ENCODE peak calls at places on chromosomes 16 and 17, in ten cellular contexts. One of them, this sample, is unnamed.

GRCh38 chr17:46977750-46978488 is 1.1 kb downstream of the RPRML start:
- DNase-seq in GM12878: no peak
- DNase-seq in stomach: no peak
- DNase-seq in sigmoid colon: no peak
- DNase-seq in ovary: no peak
- DNase-seq in esophagus muscularis mucosa: no peak
- DNase-seq in transverse colon: no peak
- DNase-seq in tibial nerve: no peak
- DNase-seq in HepG2: no peak
- DNase-seq in A549: no peak
- DNase-seq in this sample: peak; percentile 47

GRCh38 chr17:73203788-73204479 is 11.1 kb downstream of the COG1 start:
- DNase-seq in sigmoid colon: no peak
- DNase-seq in HepG2: peak; percentile 81
- DNase-seq in esophagus muscularis mucosa: no peak
- DNase-seq in A549: no peak
- DNase-seq in GM12878: no peak
- DNase-seq in transverse colon: no peak
- DNase-seq in ovary: no peak
- DNase-seq in tibial nerve: no peak
- DNase-seq in stomach: no peak
- DNase-seq in this sample: no peak

GRCh38 chr16:71230122-71230845 is at the start of gene HYDIN:
- DNase-seq in GM12878: no peak
- DNase-seq in esophagus muscularis mucosa: no peak
- DNase-seq in sigmoid colon: no peak
- DNase-seq in A549: peak; percentile 78
- DNase-seq in HepG2: peak; percentile 15
- DNase-seq in transverse colon: peak; percentile 41
- DNase-seq in stomach: no peak
- DNase-seq in tibial nerve: no peak
- DNase-seq in ovary: peak; percentile 26
- DNase-seq in this sample: peak; percentile 88

GRCh38 chr17:32488604-32489180 is 1.9 kb downstream of the CDK5R1 start:
- DNase-seq in stomach: no peak
- DNase-seq in HepG2: no peak
- DNase-seq in esophagus muscularis mucosa: no peak
- DNase-seq in sigmoid colon: no peak
- DNase-seq in tibial nerve: no peak
- DNase-seq in transverse colon: no peak
- DNase-seq in A549: no peak
- DNase-seq in GM12878: no peak
- DNase-seq in ovary: no peak
- DNase-seq in this sample: no peak

GRCh38 chr17:78532922-78533640 is 44.1 kb downstream of the DNAH17 start:
- DNase-seq in A549: peak; percentile 90
- DNase-seq in ovary: no peak
- DNase-seq in GM12878: no peak
- DNase-seq in HepG2: no peak
- DNase-seq in tibial nerve: no peak
- DNase-seq in sigmoid colon: no peak
- DNase-seq in stomach: no peak
- DNase-seq in esophagus muscularis mucosa: no peak
- DNase-seq in transverse colon: no peak
- DNase-seq in this sample: no peak

GRCh38 chr17:17784599-17785264 is 52.1 kb downstream of the SREBF1 start:
- DNase-seq in esophagus muscularis mucosa: no peak
- DNase-seq in ovary: peak; percentile 52
- DNase-seq in stomach: peak; percentile 43
- DNase-seq in GM12878: no peak
- DNase-seq in tibial nerve: no peak
- DNase-seq in HepG2: peak; percentile 72
- DNase-seq in A549: peak; percentile 69
- DNase-seq in sigmoid colon: no peak
- DNase-seq in transverse colon: no peak
- DNase-seq in this sample: no peak

GRCh38 chr17:4947411-4948165 is 742 bp downstream of the PFN1 start:
- DNase-seq in esophagus muscularis mucosa: no peak
- DNase-seq in ovary: peak; percentile 69
- DNase-seq in HepG2: peak; percentile 50
- DNase-seq in stomach: peak; percentile 70
- DNase-seq in transverse colon: peak; percentile 81
- DNase-seq in tibial nerve: no peak
- DNase-seq in GM12878: no peak
- DNase-seq in sigmoid colon: peak; percentile 82
- DNase-seq in A549: peak; percentile 64
- DNase-seq in this sample: peak; percentile 62

GRCh38 chr16:4724661-4725270 is 9.3 kb downstream of the ANKS3 start:
- DNase-seq in stomach: no peak
- DNase-seq in tibial nerve: no peak
- DNase-seq in sigmoid colon: no peak
- DNase-seq in esophagus muscularis mucosa: no peak
- DNase-seq in A549: no peak
- DNase-seq in GM12878: no peak
- DNase-seq in transverse colon: no peak
- DNase-seq in HepG2: no peak
- DNase-seq in ovary: no peak
- DNase-seq in this sample: no peak

GRCh38 chr16:16925432-16925831 is 545.3 kb downstream of the XYLT1 start:
- DNase-seq in sigmoid colon: no peak
- DNase-seq in stomach: no peak
- DNase-seq in esophagus muscularis mucosa: no peak
- DNase-seq in transverse colon: no peak
- DNase-seq in HepG2: no peak
- DNase-seq in ovary: no peak
- DNase-seq in A549: no peak
- DNase-seq in tibial nerve: no peak
- DNase-seq in GM12878: no peak
- DNase-seq in this sample: no peak

GRCh38 chr17:13002761-13003453 is 14.9 kb downstream of the ELAC2 start:
- DNase-seq in sigmoid colon: peak; percentile 86
- DNase-seq in esophagus muscularis mucosa: peak; percentile 94
- DNase-seq in GM12878: no peak
- DNase-seq in tibial nerve: peak; percentile 97
- DNase-seq in stomach: peak; percentile 84
- DNase-seq in transverse colon: peak; percentile 80
- DNase-seq in HepG2: peak; percentile 59
- DNase-seq in ovary: peak; percentile 85
- DNase-seq in A549: peak; percentile 80
- DNase-seq in this sample: peak; percentile 66

DNA sequence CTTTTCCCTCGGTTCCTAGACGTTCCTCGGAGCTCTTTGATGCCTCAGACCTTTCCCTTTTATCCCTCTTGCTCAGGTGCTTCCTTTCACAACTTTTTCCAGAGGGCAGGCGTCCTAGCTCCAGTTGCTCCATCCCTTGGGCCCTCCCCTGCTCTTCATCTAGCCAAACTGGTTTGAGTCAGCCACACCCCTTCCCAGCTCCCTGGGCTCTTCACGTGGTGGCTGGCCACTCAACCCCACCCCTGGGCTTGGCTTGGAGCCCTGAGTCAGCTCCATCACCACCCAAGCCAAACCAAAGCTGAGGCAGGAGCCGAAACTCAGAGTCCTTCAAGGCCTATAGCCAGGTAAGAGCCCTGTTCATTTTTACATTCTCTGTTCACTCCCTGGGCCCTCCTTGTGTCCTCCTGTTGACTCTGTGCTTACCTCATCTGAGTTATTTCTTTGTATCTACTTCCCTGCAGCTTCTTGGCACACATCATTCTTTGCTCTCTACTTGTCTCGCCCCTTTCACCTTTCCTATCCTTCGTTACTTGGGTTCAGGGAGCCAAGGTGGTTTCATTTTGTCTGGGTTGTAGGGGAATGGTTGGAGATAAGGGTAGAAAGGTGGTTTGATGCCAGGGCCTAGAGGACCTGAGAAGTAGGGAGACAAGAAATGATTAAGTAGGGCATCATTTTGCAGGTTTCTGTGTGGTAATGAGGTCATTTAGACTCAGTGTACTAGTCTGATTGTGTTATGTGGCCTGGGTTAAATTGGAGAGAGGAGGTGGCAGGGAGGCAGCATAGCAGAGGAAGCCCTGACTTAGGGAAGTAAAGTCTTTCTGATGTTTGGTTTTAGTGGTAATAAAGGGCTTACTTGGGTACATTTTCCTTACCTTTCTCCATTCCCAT is 7.6 kb upstream of the PHKG2 start:
- DNase-seq in tibial nerve: peak; percentile 88
- DNase-seq in HepG2: no peak
- DNase-seq in stomach: peak; percentile 95
- DNase-seq in A549: peak; percentile 92
- DNase-seq in esophagus muscularis mucosa: peak; percentile 95
- DNase-seq in ovary: peak; percentile 74
- DNase-seq in GM12878: no peak
- DNase-seq in transverse colon: peak; percentile 92
- DNase-seq in sigmoid colon: peak; percentile 92
- DNase-seq in this sample: no peak
- TF ChIP-seq EP300 in tibial nerve: no peak
- TF ChIP-seq EP300 in HepG2: no peak
- TF ChIP-seq EP300 in stomach: no peak
- TF ChIP-seq EP300 in A549: no peak
- TF ChIP-seq EP300 in esophagus muscularis mucosa: no peak
- TF ChIP-seq EP300 in ovary: no peak
- TF ChIP-seq EP300 in GM12878: no peak
- TF ChIP-seq EP300 in transverse colon: no peak
- TF ChIP-seq EP300 in sigmoid colon: no peak
- TF ChIP-seq EP300 in this sample: no peak

DNA sequence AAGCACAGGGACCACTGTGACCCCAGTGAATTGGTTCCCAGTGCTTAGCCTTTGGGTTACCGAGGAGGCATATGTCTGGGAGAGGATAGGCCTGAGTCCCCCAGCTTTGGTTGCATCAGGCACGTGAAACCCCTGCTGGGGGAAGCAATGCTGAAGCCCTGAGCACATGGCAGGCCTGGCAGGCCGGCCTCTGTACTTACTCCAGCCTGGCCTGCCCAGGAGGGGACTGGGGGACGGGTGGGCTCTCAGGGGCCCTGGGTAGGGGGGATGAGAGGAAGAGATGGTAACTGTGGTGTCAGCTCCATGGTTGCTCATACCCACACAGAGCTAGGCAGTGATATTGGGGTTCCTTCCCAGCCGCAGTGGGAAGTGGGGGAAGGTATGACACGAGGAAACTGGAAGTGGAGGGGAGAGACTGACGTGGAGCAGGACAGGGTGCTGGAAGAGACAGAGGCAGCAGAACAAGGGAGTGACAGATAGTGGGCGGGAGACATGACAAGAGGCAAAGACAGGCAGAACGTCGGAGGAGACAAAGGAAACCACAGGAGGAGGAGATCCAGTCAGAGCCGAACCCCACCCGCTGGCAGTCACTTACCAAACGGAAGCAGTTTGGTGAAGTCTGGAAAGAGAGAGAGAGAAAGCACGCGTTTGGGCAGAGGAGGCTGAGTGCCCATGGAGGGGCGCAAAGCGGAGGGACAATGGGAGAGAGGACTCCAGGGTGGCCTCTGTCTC is 9.1 kb downstream of the TMEM208 start:
- DNase-seq in A549: no peak
- DNase-seq in transverse colon: no peak
- DNase-seq in GM12878: no peak
- DNase-seq in stomach: no peak
- DNase-seq in sigmoid colon: no peak
- DNase-seq in HepG2: no peak
- DNase-seq in ovary: no peak
- DNase-seq in esophagus muscularis mucosa: no peak
- DNase-seq in tibial nerve: no peak
- DNase-seq in this sample: no peak
- TF ChIP-seq EP300 in A549: no peak
- TF ChIP-seq EP300 in transverse colon: no peak
- TF ChIP-seq EP300 in GM12878: no peak
- TF ChIP-seq EP300 in stomach: no peak
- TF ChIP-seq EP300 in sigmoid colon: no peak
- TF ChIP-seq EP300 in HepG2: no peak
- TF ChIP-seq EP300 in ovary: no peak
- TF ChIP-seq EP300 in esophagus muscularis mucosa: no peak
- TF ChIP-seq EP300 in tibial nerve: no peak
- TF ChIP-seq EP300 in this sample: no peak

DNA sequence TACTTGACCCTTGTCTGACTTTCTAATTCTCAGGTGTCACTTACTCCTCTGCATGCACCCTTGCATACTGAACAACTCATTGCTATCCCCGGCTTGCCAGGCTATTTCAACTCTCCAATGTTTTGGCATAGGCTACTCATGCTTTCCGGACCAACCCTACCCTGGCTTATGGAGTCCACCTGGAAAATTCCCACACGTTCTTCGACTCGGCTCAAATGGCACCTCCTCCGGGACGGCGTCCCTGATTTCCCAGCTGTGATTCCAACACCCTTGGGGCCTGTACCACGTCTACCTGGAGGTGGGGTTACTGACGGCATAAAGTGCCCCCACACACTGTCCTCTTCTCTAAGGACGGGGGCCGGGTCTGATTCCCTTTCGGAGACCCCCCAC is 518 bp downstream of the SMYD4 start:
- DNase-seq in GM12878: no peak
- DNase-seq in tibial nerve: no peak
- DNase-seq in HepG2: peak; percentile 13
- DNase-seq in A549: no peak
- DNase-seq in ovary: peak; percentile 34
- DNase-seq in stomach: no peak
- DNase-seq in esophagus muscularis mucosa: no peak
- DNase-seq in sigmoid colon: peak; percentile 69
- DNase-seq in transverse colon: peak; percentile 38
- DNase-seq in this sample: peak; percentile 25
- TF ChIP-seq EP300 in GM12878: no peak
- TF ChIP-seq EP300 in tibial nerve: no peak
- TF ChIP-seq EP300 in HepG2: no peak
- TF ChIP-seq EP300 in A549: no peak
- TF ChIP-seq EP300 in ovary: no peak
- TF ChIP-seq EP300 in stomach: no peak
- TF ChIP-seq EP300 in esophagus muscularis mucosa: no peak
- TF ChIP-seq EP300 in sigmoid colon: no peak
- TF ChIP-seq EP300 in transverse colon: no peak
- TF ChIP-seq EP300 in this sample: no peak

DNA sequence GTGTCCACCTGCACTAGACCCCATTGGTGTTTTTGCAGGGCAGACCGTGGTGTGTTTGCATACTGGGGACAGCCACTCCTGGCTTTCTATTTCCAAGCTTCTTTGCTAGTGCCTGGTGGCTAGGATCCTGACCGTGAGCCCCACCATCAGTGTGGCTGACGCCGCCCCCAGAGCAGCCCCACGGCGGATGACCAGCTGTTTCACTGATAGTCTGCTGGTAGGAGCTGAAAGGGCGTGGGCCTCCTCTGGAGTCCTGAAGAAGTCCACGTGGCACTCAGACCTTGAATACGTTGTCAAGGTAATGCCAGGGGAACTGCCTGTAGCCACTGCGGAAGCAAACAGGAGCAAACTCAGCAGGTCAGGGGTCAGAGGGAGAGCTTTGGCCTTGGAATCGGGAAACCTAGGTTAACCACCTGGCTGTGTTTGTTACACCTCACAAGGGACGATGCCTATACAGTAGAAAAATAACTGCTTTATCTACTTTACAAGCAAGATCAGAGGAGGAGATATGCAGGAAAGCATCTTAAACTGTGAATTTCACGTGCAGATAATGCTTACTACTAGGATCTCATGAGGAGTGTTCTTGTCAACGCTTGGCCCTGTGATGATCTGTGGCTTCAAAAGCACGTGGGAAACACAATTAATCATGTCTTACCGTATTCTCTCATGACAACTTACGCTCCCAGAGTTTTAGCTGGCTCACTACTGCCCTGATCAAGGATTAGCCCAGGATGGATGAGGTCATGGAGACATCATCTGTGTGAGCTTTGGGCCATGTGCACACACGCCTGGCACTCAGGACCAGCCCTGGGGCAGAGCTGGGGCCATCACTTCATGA is 30.2 kb downstream of the ALDH3A2 start:
- DNase-seq in GM12878: no peak
- DNase-seq in ovary: no peak
- DNase-seq in A549: no peak
- DNase-seq in stomach: no peak
- DNase-seq in tibial nerve: no peak
- DNase-seq in esophagus muscularis mucosa: no peak
- DNase-seq in transverse colon: no peak
- DNase-seq in sigmoid colon: no peak
- DNase-seq in HepG2: no peak
- DNase-seq in this sample: peak; percentile 36
- TF ChIP-seq EP300 in GM12878: no peak
- TF ChIP-seq EP300 in ovary: no peak
- TF ChIP-seq EP300 in A549: no peak
- TF ChIP-seq EP300 in stomach: no peak
- TF ChIP-seq EP300 in tibial nerve: no peak
- TF ChIP-seq EP300 in esophagus muscularis mucosa: no peak
- TF ChIP-seq EP300 in transverse colon: no peak
- TF ChIP-seq EP300 in sigmoid colon: no peak
- TF ChIP-seq EP300 in HepG2: no peak
- TF ChIP-seq EP300 in this sample: no peak